ENCODE peak calls at places on chromosomes 3 and 15, in ten cellular contexts. Z is heart left ventricle, B is sigmoid colon, P is foreskin fibroblast, F is ovary, U is AG09309, Q is AG10803, D is cardiac muscle cell, O is uterus, J is mammary epithelial cell. I is an unnamed sample.

GRCh38 chr15:38536201-38536676 is 28.4 kb downstream of the RASGRP1 start:
- DNase-seq in Z (peak; percentile 21), B (peak; percentile 67), P (peak; percentile 24), F (peak; percentile 59), U (peak; percentile 92), Q (peak; percentile 97), D (no peak), O (peak; percentile 27), J (no peak), I (peak; percentile 92)

GRCh38 chr3:127655641-127656040 is 17.1 kb upstream of the ABTB1 start:
- DNase-seq in Z (no peak), B (no peak), P (peak; percentile 81), F (no peak), U (peak; percentile 44), Q (peak; percentile 70), D (peak; percentile 15), O (no peak), J (no peak), I (peak; percentile 62)

GRCh38 chr3:137692803-137693431 is 71.2 kb upstream of the SOX14 start:
- DNase-seq in Z (no peak), B (no peak), P (no peak), F (no peak), U (no peak), Q (no peak), D (peak; percentile 75), O (no peak), J (peak; percentile 16), I (peak; percentile 1)

GRCh38 chr3:13546667-13547171 is 2.2 kb upstream of the FBLN2 start:
- DNase-seq in Z (no peak), B (peak; percentile 68), P (peak; percentile 53), F (no peak), U (no peak), Q (no peak), D (peak; percentile 46), O (peak; percentile 37), J (no peak), I (no peak)

GRCh38 chr15:63450884-63451225 is 53.5 kb upstream of the USP3 start:
- DNase-seq in Z (no peak), B (no peak), P (no peak), F (no peak), U (no peak), Q (no peak), D (no peak), O (no peak), J (no peak), I (no peak)

GRCh38 chr15:61083081-61083780 is 145.9 kb downstream of the RORA start:
- DNase-seq in Z (no peak), B (no peak), P (no peak), F (no peak), U (no peak), Q (no peak), D (no peak), O (no peak), J (no peak), I (no peak)

GRCh38 chr3:8538904-8539303 is 37.3 kb downstream of the LMCD1 start:
- DNase-seq in Z (no peak), B (no peak), P (peak; percentile 69), F (no peak), U (no peak), Q (peak; percentile 73), D (no peak), O (no peak), J (no peak), I (peak; percentile 86)

GRCh38 chr15:81312790-81313543 is 11.0 kb downstream of the STARD5 start:
- DNase-seq in Z (peak; percentile 59), B (peak; percentile 96), P (peak; percentile 98), F (peak; percentile 84), U (peak; percentile 89), Q (peak; percentile 98), D (no peak), O (peak; percentile 95), J (peak; percentile 99), I (peak; percentile 99)

GRCh38 chr3:140505256-140505655 is 172.6 kb upstream of the TRIM42 start:
- DNase-seq in Z (no peak), B (no peak), P (no peak), F (no peak), U (no peak), Q (no peak), D (peak; percentile 18), O (no peak), J (peak; percentile 78), I (peak; percentile 13)

GRCh38 chr3:17687585-17687984 is 54.8 kb downstream of the TBC1D5 start:
- DNase-seq in Z (no peak), B (no peak), P (no peak), F (no peak), U (no peak), Q (no peak), D (no peak), O (no peak), J (no peak), I (no peak)

GRCh38 chr3:179716811-179717210 is 64.0 kb downstream of the USP13 start:
- DNase-seq in Z (no peak), B (no peak), P (peak; percentile 36), F (no peak), U (peak; percentile 73), Q (peak; percentile 90), D (no peak), O (no peak), J (peak; percentile 57), I (peak; percentile 90)

DNA sequence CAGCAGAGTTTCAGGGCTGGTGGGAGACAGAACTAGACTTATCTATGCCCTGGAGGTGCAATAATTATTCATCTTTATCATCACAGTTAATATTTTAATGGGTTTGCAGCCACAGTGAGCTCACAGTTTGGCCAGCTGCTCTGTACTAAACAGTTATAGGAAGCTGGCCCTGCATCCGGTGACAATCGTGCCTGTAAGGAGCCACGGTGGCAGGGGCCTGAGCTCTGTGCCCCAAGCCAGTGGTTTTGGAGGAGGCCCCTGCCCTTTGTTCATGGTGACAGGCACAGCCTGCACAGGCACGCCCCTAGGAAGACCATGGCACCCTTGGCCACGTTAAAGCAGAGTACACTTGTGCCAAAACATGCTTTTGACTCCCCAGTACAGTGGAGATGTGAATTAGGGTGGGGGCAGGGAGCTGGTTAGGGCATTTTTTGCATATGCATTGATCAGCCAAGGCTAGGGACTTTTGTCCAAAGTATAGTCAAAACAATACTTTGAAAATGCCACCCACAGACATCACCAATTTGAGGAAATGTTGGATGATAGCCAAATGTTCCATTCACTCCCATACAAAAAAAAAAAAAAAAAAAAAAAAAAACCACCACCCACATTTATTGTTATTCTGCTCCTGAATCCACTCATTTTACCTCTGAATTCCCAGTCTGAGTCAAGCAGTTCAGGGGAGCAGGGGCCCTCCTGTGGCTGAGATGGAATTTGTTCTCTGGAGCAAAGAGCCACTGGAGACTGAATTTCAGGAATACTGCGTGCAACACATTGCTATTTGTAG is 3.4 kb upstream of the RFTN1 start:
- DNase-seq in Z (peak; percentile 47), B (no peak), P (peak; percentile 85), F (peak; percentile 72), U (no peak), Q (peak; percentile 74), D (peak; percentile 73), O (peak; percentile 70), J (peak; percentile 35), I (peak; percentile 70)
- TF ChIP-seq CTCF in Z (peak; percentile 60), B (peak; percentile 15), P (peak; percentile 75), F (peak; percentile 54), U (peak; percentile 78), Q (peak; percentile 84), D (peak; percentile 78), O (peak; percentile 50), J (peak; percentile 23), I (peak; percentile 72)

GRCh38 chr15:83068054-83068453 is 1.0 kb upstream of the BTBD1 start:
- DNase-seq in Z (no peak), B (no peak), P (no peak), F (no peak), U (no peak), Q (no peak), D (no peak), O (no peak), J (no peak), I (no peak)

GRCh38 chr15:83066761-83067637 is at the start of gene BTBD1:
- DNase-seq in Z (peak; percentile 94), B (peak; percentile 96), P (peak; percentile 100), F (peak; percentile 92), U (peak; percentile 89), Q (peak; percentile 97), D (peak; percentile 91), O (peak; percentile 91), J (peak; percentile 97), I (peak; percentile 97)

GRCh38 chr15:83065431-83065830 is 1.6 kb downstream of the BTBD1 start:
- DNase-seq in Z (no peak), B (no peak), P (no peak), F (no peak), U (no peak), Q (peak; percentile 4), D (no peak), O (no peak), J (no peak), I (no peak)

GRCh38 chr15:83066034-83066760 is 855 bp downstream of the BTBD1 start:
- DNase-seq in Z (no peak), B (no peak), P (peak; percentile 15), F (no peak), U (no peak), Q (peak; percentile 5), D (no peak), O (no peak), J (peak; percentile 16), I (no peak)

GRCh38 chr15:83067638-83067962 is 548 bp upstream of the BTBD1 start:
- DNase-seq in Z (no peak), B (no peak), P (no peak), F (no peak), U (no peak), Q (no peak), D (no peak), O (no peak), J (no peak), I (no peak)
- H3K4me3 ChIP-seq in Z (no peak overlapping the region), B (peak overlapping the region; percentile 96), P (peak overlapping the region; percentile 93), F (peak overlapping the region; percentile 84), U (peak overlapping the region; percentile 67), Q (peak overlapping the region; percentile 51), D (peak overlapping the region; percentile 84), O (peak overlapping the region; percentile 92), J (no peak overlapping the region), I (peak overlapping the region; percentile 36)

DNA sequence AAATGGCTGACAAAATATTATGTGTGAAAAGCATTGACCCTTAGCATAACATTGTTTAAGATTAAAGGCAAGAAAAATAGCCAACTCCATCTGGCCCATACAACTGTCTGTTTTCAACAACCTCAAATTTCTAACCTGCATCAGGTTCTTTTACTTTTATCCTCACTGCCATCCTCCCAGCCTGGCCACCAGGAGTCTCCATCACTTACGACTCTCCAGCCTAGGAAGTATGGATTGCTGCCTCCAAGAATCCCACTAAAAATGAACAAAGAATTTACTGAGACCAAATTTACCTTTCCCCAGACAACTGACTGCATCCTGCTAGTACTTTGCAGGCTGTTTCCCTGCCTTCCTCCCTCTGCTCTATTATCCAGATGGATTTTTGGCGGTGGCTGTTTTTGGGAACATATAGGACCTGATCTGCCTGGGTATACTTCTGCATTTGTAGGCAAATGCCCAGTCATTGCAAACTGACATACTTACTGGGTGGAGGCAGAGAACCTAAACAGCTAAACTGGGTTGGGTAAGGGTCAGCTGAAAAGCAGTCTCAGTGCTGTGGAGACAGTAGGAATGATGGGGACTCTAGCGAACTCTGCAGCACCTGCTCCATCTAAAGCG is 144.2 kb downstream of the GHSR start:
- DNase-seq in Z (no peak), B (no peak), P (no peak), F (no peak), U (no peak), Q (no peak), D (no peak), O (no peak), J (no peak), I (no peak)
- TF ChIP-seq CTCF in Z (no peak), B (no peak), P (peak; percentile 16), F (no peak), U (no peak), Q (peak; percentile 36), D (peak; percentile 25), O (no peak), J (no peak), I (peak; percentile 36)

GRCh38 chr15:52568569-52569243 is at the start of gene ARPP19:
- DNase-seq in Z (peak; percentile 88), B (peak; percentile 97), P (peak; percentile 92), F (peak; percentile 90), U (peak; percentile 56), Q (peak; percentile 89), D (peak; percentile 95), O (peak; percentile 93), J (peak; percentile 93), I (peak; percentile 90)
- H3K4me3 ChIP-seq in Z (peak within 1 kb of the TSS; percentile 63), B (peak within 1 kb of the TSS; percentile 61), P (peak within 1 kb of the TSS; percentile 68), F (peak within 1 kb of the TSS; percentile 42), U (peak within 1 kb of the TSS; percentile 81), Q (peak within 1 kb of the TSS; percentile 68), D (peak within 1 kb of the TSS; percentile 46), O (peak within 1 kb of the TSS; percentile 76), J (peak within 1 kb of the TSS; percentile 71), I (peak within 1 kb of the TSS; percentile 93)

I was measured in fibroblast of mammary gland.